ENCODE peak calls at places on chromosomes 16 and 17, in ten cellular contexts. V, Q, O, Y, D, G, R, P, M and I are unnamed samples. For H3K36me3, the result is how much of the 10 kb centered on the place peaks cover.

GRCh38 chr17:17843096-17843495 is 6.3 kb upstream of the SREBF1 start:
- DNase-seq in V (no peak), Q (no peak), O (peak), Y (no peak), D (no peak), G (no peak), R (no peak), P (no peak), M (no peak), I (peak)

GRCh38 chr16:85491798-85492616 is 121.1 kb upstream of the GSE1 start:
- DNase-seq in V (no peak), Q (peak), O (peak), Y (no peak), D (no peak), G (peak), R (peak), P (peak), M (peak), I (peak)

GRCh38 chr17:18256351-18256750 is 2.2 kb downstream of the FLII start:
- DNase-seq in V (no peak), Q (no peak), O (no peak), Y (no peak), D (no peak), G (no peak), R (peak), P (no peak), M (no peak), I (no peak)

GRCh38 chr17:302300-302698 is 50.3 kb downstream of the RPH3AL start:
- DNase-seq in V (peak), Q (no peak), O (no peak), Y (no peak), D (no peak), G (no peak), R (no peak), P (peak), M (no peak), I (no peak)

GRCh38 chr16:2027024-2028010 is 615 bp downstream of the NHERF2 start:
- DNase-seq in V (peak), Q (peak), O (no peak), Y (peak), D (no peak), G (no peak), R (no peak), P (peak), M (no peak), I (no peak)

GRCh38 chr17:82648761-82649474 is 674 bp upstream of the WDR45B start:
- DNase-seq in V (peak), Q (peak), O (peak), Y (peak), D (peak), G (peak), R (peak), P (peak), M (peak), I (peak)

GRCh38 chr16:10870137-10870776 is 6.7 kb upstream of the CIITA start:
- DNase-seq in V (no peak), Q (peak), O (no peak), Y (no peak), D (no peak), G (no peak), R (no peak), P (no peak), M (no peak), I (no peak)

GRCh38 chr17:21841839-21842238 is 149.5 kb downstream of the KCNJ18 start:
- DNase-seq in V (no peak), Q (no peak), O (no peak), Y (no peak), D (no peak), G (no peak), R (no peak), P (no peak), M (no peak), I (no peak)

GRCh38 chr17:17053446-17054379 is 11.5 kb downstream of the MPRIP start:
- DNase-seq in V (no peak), Q (no peak), O (no peak), Y (no peak), D (no peak), G (no peak), R (peak), P (peak), M (no peak), I (peak)

GRCh38 chr16:29111421-29111820 is 126.6 kb downstream of the LAT start:
- DNase-seq in V (no peak), Q (no peak), O (no peak), Y (no peak), D (no peak), G (no peak), R (no peak), P (no peak), M (no peak), I (no peak)

GRCh38 chr17:11935734-11936406 is 61.4 kb downstream of the ZNF18 start:
- DNase-seq in V (no peak), Q (peak), O (peak), Y (peak), D (peak), G (no peak), R (peak), P (peak), M (peak), I (no peak)

GRCh38 chr17:6642592-6642991 is 1.7 kb downstream of the TXNDC17 start:
- DNase-seq in V (no peak), Q (no peak), O (no peak), Y (no peak), D (no peak), G (no peak), R (no peak), P (no peak), M (no peak), I (no peak)

GRCh38 chr16:88940196-88941050 is 36.6 kb downstream of the CBFA2T3 start:
- DNase-seq in V (peak), Q (no peak), O (no peak), Y (peak), D (no peak), G (no peak), R (no peak), P (peak), M (peak), I (no peak)

DNA sequence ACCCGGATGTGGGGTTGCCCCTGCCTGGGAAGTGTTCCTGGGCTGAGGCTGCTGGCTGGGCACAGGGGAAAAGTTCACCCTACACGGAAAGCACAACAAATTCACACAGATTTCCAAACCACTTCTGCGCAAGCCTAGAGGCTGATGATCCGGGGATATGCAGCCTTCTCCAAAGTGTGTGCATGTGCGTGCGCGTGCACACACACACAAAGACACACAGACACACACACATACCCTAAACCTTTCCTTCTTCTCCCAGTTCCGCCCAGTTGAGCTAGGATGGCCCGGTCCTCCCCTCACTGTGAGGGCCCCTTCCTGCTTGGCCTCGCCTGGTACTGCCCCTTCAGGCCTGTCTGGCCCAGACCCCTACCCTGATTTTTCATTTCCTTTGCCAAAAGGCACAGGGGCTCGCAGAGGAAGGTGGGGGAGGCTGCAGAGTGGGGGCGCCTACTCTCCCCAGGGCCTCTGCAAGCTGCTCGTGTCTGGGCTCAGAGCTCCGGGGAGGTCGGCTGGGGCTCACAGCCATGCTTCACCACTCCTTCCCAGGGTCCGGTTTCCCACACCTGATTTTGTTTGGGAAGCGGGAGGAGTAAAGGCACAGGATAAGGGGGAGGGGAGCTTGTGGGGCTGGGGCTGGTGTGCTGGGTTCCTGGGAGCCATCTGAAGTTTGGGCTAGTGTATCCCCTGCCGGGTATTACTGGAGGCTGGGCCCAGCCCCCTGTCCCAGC is 144.7 kb downstream of the ENGASE start:
- DNase-seq in V (peak), Q (no peak), O (no peak), Y (no peak), D (no peak), G (no peak), R (no peak), P (no peak), M (no peak), I (no peak)
- H3K36me3 ChIP-seq in V (under half), Q (under half), O (under half), Y (under half), D (under half), G (under half), R (under half), P (under half), M (under half), I (under half)

DNA sequence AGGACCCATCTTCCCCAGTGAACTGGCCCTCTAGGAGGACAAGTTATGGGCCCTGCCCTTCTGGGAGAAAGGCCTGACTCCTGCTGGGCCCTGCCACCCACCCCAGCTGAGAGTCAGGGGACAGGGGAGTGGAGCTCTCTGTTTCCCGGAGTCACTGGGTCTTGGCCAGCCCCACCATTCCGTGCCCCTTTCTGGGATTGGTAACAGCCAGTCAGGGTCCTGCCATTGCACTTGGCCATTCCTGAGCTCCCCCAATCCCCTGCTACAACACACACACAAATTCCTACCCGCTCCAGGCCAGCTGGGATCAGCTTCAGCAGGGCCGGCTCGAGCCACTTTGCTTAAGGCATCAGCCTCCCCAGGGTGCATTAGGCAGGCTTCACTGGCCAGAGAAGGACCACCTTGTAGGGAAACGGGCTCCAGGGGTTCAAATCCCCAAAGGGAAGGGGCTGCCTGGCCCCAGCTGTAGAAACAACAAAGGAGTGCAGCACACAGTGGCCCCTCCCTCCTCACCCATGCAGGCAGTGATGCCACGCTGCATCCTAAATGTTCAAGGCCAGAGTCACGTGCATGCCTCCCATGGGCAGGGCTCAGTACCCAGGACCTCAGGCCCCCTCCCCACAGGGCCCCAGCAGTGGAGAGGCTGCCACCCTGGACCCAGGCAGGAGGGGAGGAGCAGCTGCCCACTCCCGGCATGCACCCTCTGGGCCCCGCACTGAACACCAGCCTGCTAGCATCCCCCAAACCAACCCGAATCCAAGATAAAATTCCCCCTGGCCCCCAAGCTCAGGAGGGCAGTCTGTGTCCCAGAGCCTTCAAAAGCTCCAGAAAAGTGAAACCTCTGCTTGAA is 37.7 kb downstream of the C16orf78 start:
- DNase-seq in V (no peak), Q (no peak), O (no peak), Y (no peak), D (no peak), G (no peak), R (no peak), P (no peak), M (no peak), I (no peak)
- H3K36me3 ChIP-seq in V (under half), Q (under half), O (under half), Y (under half), D (under half), G (under half), R (under half), P (under half), M (under half), I (under half)

GRCh38 chr17:50141750-50142119 is 8.7 kb downstream of the PPP1R9B start:
- DNase-seq in V (peak), Q (no peak), O (no peak), Y (no peak), D (no peak), G (no peak), R (no peak), P (no peak), M (no peak), I (no peak)
- H3K36me3 ChIP-seq in V (under half), Q (under half), O (half or more), Y (half or more), D (under half), G (under half), R (under half), P (under half), M (half or more), I (under half)

GRCh38 chr16:71343078-71343477 is 15.4 kb upstream of the CALB2 start:
- DNase-seq in V (no peak), Q (no peak), O (no peak), Y (no peak), D (no peak), G (no peak), R (no peak), P (no peak), M (no peak), I (no peak)
- H3K36me3 ChIP-seq in V (under half), Q (under half), O (under half), Y (under half), D (under half), G (under half), R (under half), P (under half), M (under half), I (under half)

GRCh38 chr17:57107498-57108101 is 22.6 kb downstream of the AKAP1 start:
- DNase-seq in V (peak), Q (peak), O (peak), Y (no peak), D (no peak), G (peak), R (no peak), P (no peak), M (peak), I (peak)

GRCh38 chr17:57108656-57109392 is 23.8 kb downstream of the AKAP1 start:
- DNase-seq in V (peak), Q (no peak), O (no peak), Y (no peak), D (no peak), G (no peak), R (no peak), P (peak), M (no peak), I (no peak)

GRCh38 chr17:57106107-57106835 is 21.2 kb downstream of the AKAP1 start:
- DNase-seq in V (no peak), Q (peak), O (no peak), Y (peak), D (peak), G (no peak), R (no peak), P (peak), M (no peak), I (no peak)

GRCh38 chr17:57104461-57105175 is 19.6 kb downstream of the AKAP1 start:
- DNase-seq in V (no peak), Q (no peak), O (no peak), Y (no peak), D (no peak), G (no peak), R (no peak), P (no peak), M (no peak), I (no peak)

DNA sequence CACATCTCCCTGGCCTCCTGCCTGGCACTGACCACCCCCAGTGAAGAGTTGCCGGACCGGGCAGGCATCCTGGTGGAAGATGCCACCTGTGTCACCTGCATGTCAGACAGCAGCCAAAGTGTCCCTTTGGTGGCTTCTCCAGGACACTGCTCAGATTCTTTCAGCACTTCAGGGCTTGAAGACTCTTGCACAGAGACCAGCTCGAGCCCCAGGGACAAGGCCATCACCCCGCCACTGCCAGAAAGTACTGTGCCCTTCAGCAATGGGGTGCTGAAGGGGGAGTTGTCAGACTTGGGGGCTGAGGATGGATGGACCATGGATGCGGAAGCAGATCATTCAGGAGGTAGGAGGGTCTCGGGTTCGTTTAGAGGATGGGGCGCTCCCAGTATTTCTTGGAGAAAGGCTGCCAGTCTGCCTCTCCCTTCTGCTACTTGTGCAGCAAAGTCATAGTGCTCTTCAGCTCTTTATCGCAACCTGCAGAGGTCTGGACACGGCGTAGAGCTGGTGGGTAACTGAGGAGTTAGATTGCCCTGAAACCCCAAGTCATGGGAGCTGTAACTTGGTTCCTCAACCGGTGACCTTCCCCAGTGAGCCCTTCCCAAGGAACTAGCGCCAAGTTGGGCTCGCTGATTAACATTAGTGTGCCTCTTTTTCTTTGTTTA is 21.9 kb downstream of the AKAP1 start:
- DNase-seq in V (no peak), Q (no peak), O (no peak), Y (no peak), D (no peak), G (no peak), R (no peak), P (no peak), M (no peak), I (no peak)
- H3K36me3 ChIP-seq in V (under half), Q (under half), O (under half), Y (half or more), D (under half), G (under half), R (under half), P (under half), M (under half), I (under half)